ENCODE peak calls at places on chromosomes 1 and 21, in six cellular contexts. E is aorta, X is A549, C is lung, P is upper lobe of right lung, R is heart right ventricle. F is an unnamed sample.

GRCh38 chr1:223712184-223712855 is at the start of gene CAPN2:
- DNase-seq in X (peak; percentile 84), R (peak; percentile 89), E (peak; percentile 89), P (peak; percentile 93), C (peak; percentile 77), F (peak; percentile 93)

GRCh38 chr1:62377043-62377562 is 57.9 kb upstream of the KANK4 start:
- DNase-seq in R (no peak), E (no peak), P (no peak), C (no peak), X (no peak), F (no peak)

GRCh38 chr1:50774759-50775351 is 185.2 kb downstream of the FAF1 start:
- DNase-seq in C (no peak), E (no peak), X (peak; percentile 4), R (no peak), P (no peak), F (no peak)

GRCh38 chr1:164953815-164954214 is 394.8 kb downstream of the PBX1 start:
- DNase-seq in X (peak; percentile 8), R (no peak), E (no peak), C (no peak), P (no peak), F (no peak)

GRCh38 chr1:30374400-30375070 is 348.9 kb downstream of the MATN1 start:
- DNase-seq in X (no peak), P (peak; percentile 47), R (no peak), E (no peak), C (no peak), F (no peak)

GRCh38 chr1:58412071-58412580 is 134.4 kb downstream of the OMA1 start:
- DNase-seq in C (no peak), P (no peak), E (peak; percentile 50), R (no peak), X (no peak), F (peak; percentile 5)

GRCh38 chr1:19154876-19155275 is 55.2 kb downstream of the UBR4 start:
- DNase-seq in X (no peak), P (no peak), C (no peak), E (no peak), R (no peak), F (no peak)

GRCh38 chr1:5662362-5663126 is 329.7 kb downstream of the NPHP4 start:
- DNase-seq in X (no peak), P (peak; percentile 41), C (no peak), R (no peak), E (no peak), F (no peak)

GRCh38 chr1:112444269-112444668 is 48.3 kb downstream of the CTTNBP2NL start:
- DNase-seq in C (no peak), X (no peak), E (no peak), P (no peak), R (no peak), F (no peak)

GRCh38 chr1:43007377-43008105 is 48.9 kb upstream of the SLC2A1 start:
- DNase-seq in P (no peak), C (no peak), X (no peak), E (no peak), R (no peak), F (peak; percentile 18)
- H3K4me1 ChIP-seq in P (no peaks in the 10 kb centered on the region), C (no peaks in the 10 kb centered on the region), X (no peaks in the 10 kb centered on the region), E (no peaks in the 10 kb centered on the region), R (no peaks in the 10 kb centered on the region), F (peaks cover 14% of the 10 kb centered on the region)

DNA sequence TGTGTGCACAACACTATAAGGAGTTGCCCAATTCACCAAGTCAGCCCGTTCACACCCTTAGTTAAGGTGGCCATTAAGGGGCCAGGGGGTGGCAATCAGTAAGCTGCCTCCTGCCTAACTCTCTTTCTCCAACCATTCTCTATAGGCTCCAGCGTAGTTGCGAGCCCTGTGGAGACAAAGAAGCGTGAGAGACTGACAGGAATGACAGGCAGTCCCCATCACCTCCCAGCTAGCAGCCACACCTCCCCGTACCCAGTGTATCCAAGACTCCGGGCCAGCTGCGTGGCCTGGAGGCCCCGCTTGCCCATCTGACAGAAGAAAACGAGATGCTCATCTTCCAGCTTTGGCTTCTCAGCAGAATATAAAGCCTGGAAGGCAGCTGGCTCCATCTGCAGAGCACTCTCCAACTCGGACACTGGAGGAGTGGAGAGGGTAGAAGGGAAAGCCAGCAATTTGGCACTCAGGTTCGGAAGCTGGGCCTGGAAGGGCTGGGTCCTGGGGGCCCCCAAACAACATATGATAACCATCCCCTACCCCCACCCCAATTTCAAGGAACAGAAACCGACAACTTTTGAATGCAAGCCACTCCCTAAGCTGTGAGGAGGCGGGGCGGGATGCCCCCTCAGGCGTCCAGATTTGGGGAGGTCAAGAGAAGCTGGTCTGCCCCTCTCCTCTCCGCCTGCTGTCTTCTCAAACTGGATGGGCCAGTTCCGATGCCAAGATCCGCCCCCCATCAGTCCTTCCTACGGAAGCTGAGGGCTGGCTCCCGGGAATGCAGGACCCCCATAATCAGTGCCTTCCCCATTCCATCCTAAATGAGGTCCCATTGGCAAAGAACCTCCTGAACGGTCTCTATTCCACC is 872 bp downstream of the TSTD1 start:
- DNase-seq in E (no peak), R (no peak), C (peak; percentile 56), P (peak; percentile 69), X (no peak), F (no peak)
- H3K27ac ChIP-seq in E (no peak overlapping the region), R (peak overlapping the region; percentile 35), C (peak overlapping the region; percentile 89), P (peak overlapping the region; percentile 77), X (no peak overlapping the region), F (peak overlapping the region; percentile 5)

GRCh38 chr1:41362749-41363631 is 1.8 kb downstream of the FOXO6 start:
- DNase-seq in R (no peak), X (no peak), C (no peak), E (no peak), P (no peak), F (no peak)

GRCh38 chr1:41361028-41361494 is at the start of gene FOXO6:
- DNase-seq in C (peak; percentile 98), E (peak; percentile 99), P (peak; percentile 99), X (peak; percentile 96), R (peak; percentile 98), F (peak; percentile 90)

GRCh38 chr1:41360074-41361027 is 883 bp upstream of the FOXO6 start:
- DNase-seq in R (no peak), C (no peak), P (peak; percentile 50), E (no peak), X (no peak), F (peak; percentile 69)

GRCh38 chr1:41362357-41362721 is 1.1 kb downstream of the FOXO6 start:
- DNase-seq in R (no peak), E (no peak), P (no peak), X (no peak), C (no peak), F (no peak)

GRCh38 chr1:41361495-41362356 is 492 bp downstream of the FOXO6 start:
- DNase-seq in P (peak; percentile 72), E (peak; percentile 56), X (no peak), R (no peak), C (no peak), F (no peak)
- H3K4me1 ChIP-seq in P (peaks cover 16% of the 10 kb centered on the region), E (no peaks in the 10 kb centered on the region), X (peaks cover 19% of the 10 kb centered on the region), R (peaks cover 48% of the 10 kb centered on the region), C (peaks cover 6% of the 10 kb centered on the region), F (peaks cover 57% of the 10 kb centered on the region)

GRCh38 chr1:14912831-14913230 is 240.7 kb upstream of the TMEM51 start:
- DNase-seq in P (no peak), E (no peak), R (no peak), C (no peak), X (no peak), F (no peak)
- H3K27ac ChIP-seq in P (no peak overlapping the region), E (peak overlapping the region; percentile 37), R (no peak overlapping the region), C (no peak overlapping the region), X (no peak overlapping the region), F (no peak overlapping the region)

DNA sequence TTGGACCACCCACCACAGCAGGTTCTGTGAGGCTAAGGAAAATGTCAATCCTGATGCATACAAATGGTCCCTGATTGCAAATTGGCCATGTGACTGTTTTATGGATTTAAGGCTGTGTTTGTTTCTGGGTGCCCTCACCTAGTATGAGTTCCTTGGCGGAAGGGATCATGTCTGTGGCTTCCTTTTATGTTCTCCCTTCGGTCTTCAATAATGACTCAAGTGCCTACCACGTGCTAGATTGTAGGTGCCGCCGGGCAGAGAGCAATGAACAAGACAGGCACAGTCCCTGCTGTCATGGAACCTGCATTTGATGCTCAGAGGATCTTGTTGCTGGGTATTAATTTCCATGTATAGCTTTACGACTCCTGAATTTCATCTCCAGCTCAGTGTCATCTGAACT is 9.8 kb upstream of the VWA5B1 start:
- DNase-seq in R (no peak), E (no peak), X (no peak), C (no peak), P (no peak), F (no peak)
- H3K4me1 ChIP-seq in R (no peaks in the 10 kb centered on the region), E (no peaks in the 10 kb centered on the region), X (no peaks in the 10 kb centered on the region), C (no peaks in the 10 kb centered on the region), P (no peaks in the 10 kb centered on the region), F (peaks cover 36% of the 10 kb centered on the region)

DNA sequence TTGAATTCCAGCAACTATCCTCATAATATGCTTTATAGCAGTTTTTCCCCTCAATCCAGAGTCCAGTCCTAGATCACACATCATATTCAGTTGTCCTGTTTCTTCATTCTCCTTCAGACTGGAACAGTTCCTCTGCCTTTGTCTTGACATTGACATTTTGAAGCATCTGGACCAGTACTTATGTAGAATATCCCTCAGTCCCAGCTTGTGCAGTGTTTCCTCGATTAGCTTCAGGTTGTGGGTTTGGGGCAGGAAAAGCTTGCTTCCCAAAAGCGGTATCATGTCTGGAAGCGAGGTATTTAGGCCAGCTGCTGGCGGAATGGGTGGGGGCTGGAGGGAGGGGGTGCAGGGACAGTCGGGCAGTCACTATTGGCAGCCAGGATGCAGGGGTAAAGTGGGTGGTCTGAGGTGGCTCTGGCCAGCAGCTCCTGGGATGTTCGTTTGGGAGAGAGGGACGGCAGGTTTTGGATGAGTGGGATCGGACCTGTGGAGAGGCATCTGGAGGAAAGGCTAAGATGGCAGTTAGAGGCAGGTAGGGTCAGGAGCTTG is 6.5 kb downstream of the THEMIS2 start:
- DNase-seq in C (no peak), P (peak; percentile 55), E (no peak), X (no peak), R (no peak), F (no peak)
- H3K27ac ChIP-seq in C (no peak overlapping the region), P (no peak overlapping the region), E (no peak overlapping the region), X (no peak overlapping the region), R (no peak overlapping the region), F (no peak overlapping the region)

DNA sequence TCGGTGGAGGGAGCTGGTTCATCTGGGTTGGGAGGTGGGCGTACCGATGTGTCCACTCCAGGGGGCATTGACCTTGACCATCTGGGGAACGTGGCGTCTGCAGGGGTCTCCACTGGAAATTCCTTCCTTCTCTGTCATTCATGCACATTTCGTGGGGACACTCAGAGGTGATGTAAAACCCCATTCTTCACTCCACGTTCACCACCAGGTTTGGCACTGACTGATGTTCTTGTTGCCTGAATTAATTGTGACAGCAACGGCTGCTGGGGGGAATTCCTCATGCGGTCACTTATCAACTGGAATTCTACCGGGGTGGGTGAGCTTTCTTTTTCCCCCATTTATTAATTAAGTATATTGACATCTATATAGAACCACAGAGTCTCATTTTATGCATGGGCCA is 18.1 kb upstream of the POFUT2 start:
- DNase-seq in C (no peak), P (no peak), X (no peak), R (no peak), E (no peak), F (no peak)
- H3K4me1 ChIP-seq in C (peaks cover 30% of the 10 kb centered on the region), P (peaks cover 61% of the 10 kb centered on the region), X (peaks cover 19% of the 10 kb centered on the region), R (peaks cover 56% of the 10 kb centered on the region), E (no peaks in the 10 kb centered on the region), F (no peaks in the 10 kb centered on the region)

F was measured in PC-9.